ENCODE peak calls at places on chromosomes 11 and 22, in four cellular contexts. One of them, this sample, is unnamed.

GRCh38 chr11:104905271-104905670 is 7.0 kb upstream of the CASP12 start:
- DNase-seq in LNCaP clone FGC: no peak
- DNase-seq in B cell: no peak
- DNase-seq in A549: no peak
- DNase-seq in this sample: no peak

GRCh38 chr11:115334932-115335788 is 169.1 kb downstream of the CADM1 start:
- DNase-seq in LNCaP clone FGC: peak; percentile 18
- DNase-seq in A549: peak; percentile 6
- DNase-seq in B cell: no peak
- DNase-seq in this sample: peak; percentile 38

GRCh38 chr11:70220920-70221319 is 17.8 kb downstream of the FADD start:
- DNase-seq in A549: no peak
- DNase-seq in LNCaP clone FGC: no peak
- DNase-seq in B cell: no peak
- DNase-seq in this sample: no peak

GRCh38 chr11:99901175-99901574 is 785.9 kb upstream of the ARHGAP42 start:
- DNase-seq in A549: no peak
- DNase-seq in LNCaP clone FGC: no peak
- DNase-seq in B cell: no peak
- DNase-seq in this sample: no peak

GRCh38 chr22:31179345-31179744 is 19.4 kb downstream of the RNF185 start:
- DNase-seq in LNCaP clone FGC: peak; percentile 96
- DNase-seq in B cell: no peak
- DNase-seq in A549: no peak
- DNase-seq in this sample: no peak

GRCh38 chr22:32665676-32666075 is 135.8 kb upstream of the TIMP3 start:
- DNase-seq in B cell: no peak
- DNase-seq in LNCaP clone FGC: no peak
- DNase-seq in A549: no peak
- DNase-seq in this sample: no peak

GRCh38 chr22:50718352-50718709 is 19.7 kb upstream of the ACR start:
- DNase-seq in LNCaP clone FGC: no peak
- DNase-seq in B cell: no peak
- DNase-seq in A549: no peak
- DNase-seq in this sample: no peak

GRCh38 chr11:101407324-101407723 is 176.5 kb downstream of the TRPC6 start:
- DNase-seq in LNCaP clone FGC: no peak
- DNase-seq in A549: no peak
- DNase-seq in B cell: no peak
- DNase-seq in this sample: no peak

GRCh38 chr22:37742374-37743092 is 45.7 kb downstream of the TRIOBP start:
- DNase-seq in B cell: no peak
- DNase-seq in A549: no peak
- DNase-seq in LNCaP clone FGC: no peak
- DNase-seq in this sample: no peak

GRCh38 chr11:109423114-109423859 is 1.3 kb downstream of the C11orf87 start:
- DNase-seq in A549: no peak
- DNase-seq in B cell: no peak
- DNase-seq in LNCaP clone FGC: no peak
- DNase-seq in this sample: no peak

GRCh38 chr11:80096736-80097135 is 655.9 kb upstream of the TENM4 start:
- DNase-seq in LNCaP clone FGC: no peak
- DNase-seq in B cell: no peak
- DNase-seq in A549: no peak
- DNase-seq in this sample: no peak

GRCh38 chr11:40722179-40722795 is 737.2 kb downstream of the LRRC4C start:
- DNase-seq in LNCaP clone FGC: no peak
- DNase-seq in A549: peak; percentile 2
- DNase-seq in B cell: no peak
- DNase-seq in this sample: peak; percentile 44

GRCh38 chr11:3950996-3951662 is 95.7 kb downstream of the STIM1 start:
- DNase-seq in B cell: no peak
- DNase-seq in LNCaP clone FGC: no peak
- DNase-seq in A549: no peak
- DNase-seq in this sample: no peak

GRCh38 chr11:122175316-122175715 is 59.3 kb upstream of the BLID start:
- DNase-seq in B cell: no peak
- DNase-seq in LNCaP clone FGC: no peak
- DNase-seq in A549: no peak
- DNase-seq in this sample: no peak

GRCh38 chr11:125374398-125374797 is 121.7 kb downstream of the FEZ1 start:
- DNase-seq in LNCaP clone FGC: no peak
- DNase-seq in B cell: no peak
- DNase-seq in A549: no peak
- DNase-seq in this sample: no peak

GRCh38 chr22:23126165-23127054 is 15.4 kb downstream of the RSPH14 start:
- DNase-seq in LNCaP clone FGC: no peak
- DNase-seq in A549: no peak
- DNase-seq in B cell: no peak
- DNase-seq in this sample: no peak

GRCh38 chr11:8867856-8868705 is 42.9 kb upstream of the AKIP1 start:
- DNase-seq in LNCaP clone FGC: no peak
- DNase-seq in B cell: no peak
- DNase-seq in A549: no peak
- DNase-seq in this sample: no peak

GRCh38 chr11:15123849-15124248 is 9.1 kb downstream of the INSC start:
- DNase-seq in B cell: no peak
- DNase-seq in LNCaP clone FGC: no peak
- DNase-seq in A549: peak; percentile 4
- DNase-seq in this sample: no peak

GRCh38 chr22:18076060-18076497 is 1.7 kb upstream of the PEX26 start:
- DNase-seq in B cell: peak; percentile 60
- DNase-seq in LNCaP clone FGC: peak; percentile 72
- DNase-seq in A549: peak; percentile 48
- DNase-seq in this sample: peak; percentile 87

GRCh38 chr11:46294365-46295309 is 17.2 kb downstream of the CREB3L1 start:
- DNase-seq in A549: no peak
- DNase-seq in LNCaP clone FGC: no peak
- DNase-seq in B cell: no peak
- DNase-seq in this sample: no peak

GRCh38 chr11:16632295-16633200 is 105.9 kb upstream of the C11orf58 start:
- DNase-seq in B cell: no peak
- DNase-seq in A549: no peak
- DNase-seq in LNCaP clone FGC: peak; percentile 63
- DNase-seq in this sample: peak; percentile 11

GRCh38 chr11:132123854-132124835 is 753.7 kb downstream of the NTM start:
- DNase-seq in LNCaP clone FGC: no peak
- DNase-seq in A549: no peak
- DNase-seq in B cell: no peak
- DNase-seq in this sample: peak; percentile 48

GRCh38 chr11:62370743-62371440 is 33.6 kb downstream of the ASRGL1 start:
- DNase-seq in LNCaP clone FGC: no peak
- DNase-seq in B cell: no peak
- DNase-seq in A549: no peak
- DNase-seq in this sample: peak; percentile 70

GRCh38 chr11:117597083-117597482 is 199.9 kb downstream of the DSCAML1 start:
- DNase-seq in LNCaP clone FGC: peak; percentile 32
- DNase-seq in B cell: no peak
- DNase-seq in A549: peak; percentile 14
- DNase-seq in this sample: peak; percentile 70

GRCh38 chr11:119316729-119317591 is at the start of gene MCAM:
- DNase-seq in B cell: no peak
- DNase-seq in LNCaP clone FGC: no peak
- DNase-seq in A549: no peak
- DNase-seq in this sample: peak; percentile 52

GRCh38 chr11:198236-198806 is 5.4 kb downstream of the SCGB1C1 start:
- DNase-seq in LNCaP clone FGC: no peak
- DNase-seq in B cell: no peak
- DNase-seq in A549: no peak
- DNase-seq in this sample: no peak

GRCh38 chr11:44992181-44992582 is 41.5 kb upstream of the TP53I11 start:
- DNase-seq in B cell: no peak
- DNase-seq in LNCaP clone FGC: no peak
- DNase-seq in A549: no peak
- DNase-seq in this sample: no peak

GRCh38 chr11:131712897-131713296 is 342.5 kb downstream of the NTM start:
- DNase-seq in LNCaP clone FGC: no peak
- DNase-seq in B cell: no peak
- DNase-seq in A549: no peak
- DNase-seq in this sample: no peak

GRCh38 chr22:49510718-49511117 is 317.0 kb downstream of the BRD1 start:
- DNase-seq in B cell: no peak
- DNase-seq in LNCaP clone FGC: no peak
- DNase-seq in A549: no peak
- DNase-seq in this sample: no peak

GRCh38 chr22:41021039-41021654 is 70.0 kb downstream of the RBX1 start:
- DNase-seq in A549: no peak
- DNase-seq in B cell: no peak
- DNase-seq in LNCaP clone FGC: no peak
- DNase-seq in this sample: peak; percentile 25

GRCh38 chr22:41022470-41023298 is 69.7 kb upstream of the EP300 start:
- DNase-seq in B cell: peak; percentile 87
- DNase-seq in A549: peak; percentile 52
- DNase-seq in LNCaP clone FGC: no peak
- DNase-seq in this sample: peak; percentile 90

GRCh38 chr22:41023299-41023623 is 69.1 kb upstream of the EP300 start:
- DNase-seq in LNCaP clone FGC: no peak
- DNase-seq in B cell: no peak
- DNase-seq in A549: no peak
- DNase-seq in this sample: no peak

DNA sequence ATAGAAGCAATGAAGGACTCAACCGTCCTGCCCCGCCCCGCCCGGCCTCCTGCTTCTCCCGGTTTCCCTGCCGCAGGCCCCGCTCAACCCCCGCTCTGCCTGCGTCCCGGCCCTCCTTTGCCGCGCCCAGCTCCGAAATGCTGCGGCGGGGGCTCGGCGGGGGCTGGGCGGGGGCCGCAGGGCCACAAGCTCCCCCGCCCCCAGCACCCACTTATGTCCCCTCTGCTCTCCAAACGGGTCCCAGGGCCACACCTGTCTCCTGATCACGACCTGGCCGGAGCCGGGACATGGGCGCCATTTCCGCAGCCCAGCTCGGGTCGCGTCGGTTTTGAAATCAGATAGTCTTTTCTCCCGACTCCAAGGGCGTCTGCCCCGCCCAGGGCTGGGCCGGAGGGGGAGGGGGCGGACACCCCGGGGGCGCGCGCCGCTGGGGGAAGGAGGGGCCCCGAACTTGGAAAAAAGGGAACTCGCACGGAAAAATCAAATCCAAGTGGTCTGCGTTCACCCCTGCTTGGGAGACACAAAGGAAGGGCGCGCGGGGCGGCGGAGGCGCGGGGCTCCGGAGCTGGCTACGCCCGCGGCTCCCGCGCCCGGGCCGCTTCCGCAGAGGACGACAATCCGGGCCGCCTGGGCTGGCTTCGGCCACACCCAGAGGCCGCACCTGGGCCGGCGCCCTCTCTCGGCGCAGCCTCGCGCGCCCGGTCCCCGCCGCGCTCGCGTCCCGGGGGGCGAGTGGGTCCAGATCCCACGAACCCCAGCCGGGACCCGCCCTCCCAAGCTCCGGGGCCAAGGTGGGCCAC is 70.5 kb upstream of the EP300 start:
- DNase-seq in A549: peak; percentile 41
- DNase-seq in LNCaP clone FGC: no peak
- DNase-seq in B cell: peak; percentile 60
- DNase-seq in this sample: peak; percentile 73
- TF ChIP-seq CTCF in A549: peak; percentile 20
- TF ChIP-seq CTCF in LNCaP clone FGC: no peak
- TF ChIP-seq CTCF in B cell: no peak
- TF ChIP-seq CTCF in this sample: peak; percentile 22

GRCh38 chr22:44702479-44703219 is 645 bp downstream of the PRR5 start:
- DNase-seq in LNCaP clone FGC: no peak
- DNase-seq in A549: no peak
- DNase-seq in B cell: no peak
- DNase-seq in this sample: no peak
- TF ChIP-seq CTCF in LNCaP clone FGC: no peak
- TF ChIP-seq CTCF in A549: no peak
- TF ChIP-seq CTCF in B cell: no peak
- TF ChIP-seq CTCF in this sample: no peak

GRCh38 chr11:93116641-93117577 is 80.9 kb downstream of the SLC36A4 start:
- DNase-seq in LNCaP clone FGC: no peak
- DNase-seq in A549: no peak
- DNase-seq in B cell: no peak
- DNase-seq in this sample: no peak

GRCh38 chr11:93117578-93117964 is 80.2 kb downstream of the SLC36A4 start:
- DNase-seq in LNCaP clone FGC: no peak
- DNase-seq in B cell: no peak
- DNase-seq in A549: no peak
- DNase-seq in this sample: no peak

GRCh38 chr11:93113824-93114223 is 84.0 kb downstream of the SLC36A4 start:
- DNase-seq in LNCaP clone FGC: no peak
- DNase-seq in A549: no peak
- DNase-seq in B cell: no peak
- DNase-seq in this sample: no peak
- TF ChIP-seq CTCF in LNCaP clone FGC: no peak
- TF ChIP-seq CTCF in A549: no peak
- TF ChIP-seq CTCF in B cell: no peak
- TF ChIP-seq CTCF in this sample: no peak

DNA sequence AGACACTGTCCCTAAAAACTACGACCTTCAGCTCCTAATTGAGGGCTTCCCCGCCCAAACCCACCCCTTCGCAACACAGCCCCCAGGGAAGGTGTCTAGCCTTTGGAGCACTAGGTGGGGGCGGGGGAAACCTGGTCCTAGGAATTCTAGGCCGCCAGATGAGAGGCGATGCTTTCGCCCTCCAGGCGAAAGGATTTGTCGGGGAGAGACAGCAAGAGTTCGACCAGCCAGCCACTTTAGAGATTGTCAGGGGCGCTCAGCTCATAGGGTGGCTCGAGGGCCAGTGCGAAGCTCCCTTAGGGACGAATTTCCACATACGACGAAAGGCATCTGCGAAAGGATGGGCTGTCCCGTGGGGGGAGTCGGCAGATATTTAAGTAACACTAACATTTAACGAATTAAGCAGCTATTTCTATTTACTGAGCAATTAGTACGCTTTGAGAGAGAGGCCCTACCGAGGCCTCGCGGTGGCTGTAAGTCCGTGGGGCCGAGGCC is 5.3 kb downstream of the CD248 start:
- DNase-seq in B cell: no peak
- DNase-seq in LNCaP clone FGC: no peak
- DNase-seq in A549: no peak
- DNase-seq in this sample: no peak
- TF ChIP-seq CTCF in B cell: no peak
- TF ChIP-seq CTCF in LNCaP clone FGC: peak; percentile 77
- TF ChIP-seq CTCF in A549: no peak
- TF ChIP-seq CTCF in this sample: no peak

GRCh38 chr11:97943493-97943892 is 1077.3 kb upstream of the CNTN5 start:
- DNase-seq in A549: no peak
- DNase-seq in LNCaP clone FGC: no peak
- DNase-seq in B cell: no peak
- DNase-seq in this sample: no peak
- TF ChIP-seq CTCF in A549: no peak
- TF ChIP-seq CTCF in LNCaP clone FGC: peak; percentile 3
- TF ChIP-seq CTCF in B cell: no peak
- TF ChIP-seq CTCF in this sample: no peak

GRCh38 chr11:111514216-111515031 is at the start of gene HOATZ:
- DNase-seq in B cell: no peak
- DNase-seq in A549: no peak
- DNase-seq in LNCaP clone FGC: no peak
- DNase-seq in this sample: peak; percentile 40

GRCh38 chr11:111510311-111510710 is 1.9 kb downstream of the BTG4 start:
- DNase-seq in A549: no peak
- DNase-seq in LNCaP clone FGC: no peak
- DNase-seq in B cell: no peak
- DNase-seq in this sample: no peak

GRCh38 chr11:111513240-111513605 is 1.0 kb upstream of the BTG4 start:
- DNase-seq in A549: no peak
- DNase-seq in B cell: no peak
- DNase-seq in LNCaP clone FGC: no peak
- DNase-seq in this sample: no peak

GRCh38 chr11:111515591-111515990 is 1.0 kb downstream of the HOATZ start:
- DNase-seq in LNCaP clone FGC: no peak
- DNase-seq in B cell: no peak
- DNase-seq in A549: no peak
- DNase-seq in this sample: no peak

GRCh38 chr11:111512296-111513239 is at the start of gene BTG4:
- DNase-seq in A549: peak; percentile 16
- DNase-seq in LNCaP clone FGC: no peak
- DNase-seq in B cell: no peak
- DNase-seq in this sample: no peak
- TF ChIP-seq CTCF in A549: peak; percentile 27
- TF ChIP-seq CTCF in LNCaP clone FGC: no peak
- TF ChIP-seq CTCF in B cell: no peak
- TF ChIP-seq CTCF in this sample: no peak

This sample was measured in GM12865.